ENCODE peak calls at places on chromosomes 12 and 14, in five cellular contexts. R is amniotic stem cell; K is posterior vena cava; A is SK-MEL-5; M is activated T-helper 1 cell treated with anti-CD3 and anti-CD28 coated beads, Interleukin-2, amount 50 U/mL, for 16 hours. X is an unnamed sample.

GRCh38 chr14:73833024-73833423 is 18.6 kb upstream of the PTGR2 start:
- DNase-seq in K (no peak), R (no peak), M (no peak), A (peak), X (no peak)

GRCh38 chr12:92945659-92946220 is 16.6 kb upstream of the EEA1 start:
- DNase-seq in A (no peak), R (no peak), M (no peak), K (no peak), X (no peak)

GRCh38 chr12:93833946-93834345 is 156.8 kb downstream of the CRADD start:
- DNase-seq in M (no peak), K (no peak), R (no peak), A (no peak), X (no peak)

GRCh38 chr14:57530571-57530970 is 36.9 kb upstream of the CCDC198 start:
- DNase-seq in A (no peak), K (no peak), R (no peak), M (no peak), X (no peak)

GRCh38 chr14:104682107-104682593 is 7.3 kb upstream of the INF2 start:
- DNase-seq in M (no peak), A (no peak), K (no peak), R (no peak), X (no peak)

GRCh38 chr14:40652089-40652691 is 954.5 kb upstream of the LRFN5 start:
- DNase-seq in R (no peak), M (no peak), K (no peak), A (no peak), X (no peak)

GRCh38 chr14:77022219-77022852 is 6.2 kb downstream of the IRF2BPL start:
- DNase-seq in A (no peak), M (no peak), K (no peak), R (no peak), X (no peak)

GRCh38 chr12:55718020-55718419 is 2.2 kb upstream of the RDH5 start:
- DNase-seq in K (peak), R (no peak), M (no peak), A (peak), X (no peak)

GRCh38 chr12:53843545-53843944 is 91.8 kb upstream of the CISTR start:
- DNase-seq in R (no peak), K (no peak), M (no peak), A (no peak), X (no peak)

X was measured in central memory CD8-positive, alpha-beta T cell.